ENCODE peak calls at places on chromosome 1, in nine cellular contexts. R is left colon; F is hepatocyte; H is stimulated activated CD4-positive, alpha-beta T cell treated with anti-CD3 and anti-CD28 coated beads, TNF-alpha, amount 100 ng/mL, for 1 hour; Y is HuH-7.5; C is activated naive CD4-positive, alpha-beta T cell treated with anti-CD3 and anti-CD28 coated beads, Interleukin-2, amount 10 ng/mL, durations not matched to agents 7 days and 5 days; B is NCI-H1436; S is M059J; L is KBM-7. M is an unnamed sample.

GRCh38 chr1:14138135-14138506 is 438.1 kb downstream of the PRDM2 start:
- DNase-seq in C (no peak), Y (no peak), S (peak), H (no peak), B (no peak), R (no peak), L (no peak), F (no peak), M (no peak)

GRCh38 chr1:227280836-227281235 is 37.5 kb downstream of the CDC42BPA start:
- DNase-seq in S (no peak), R (no peak), F (no peak), C (no peak), H (no peak), Y (no peak), L (no peak), B (no peak), M (no peak)

GRCh38 chr1:43419627-43420425 is 30.1 kb downstream of the SZT2 start:
- DNase-seq in H (no peak), R (no peak), C (no peak), B (no peak), S (no peak), F (no peak), Y (no peak), L (no peak), M (no peak)

GRCh38 chr1:212415107-212415841 is 588 bp upstream of the PACC1 start:
- DNase-seq in R (no peak), Y (no peak), S (no peak), L (peak), H (no peak), B (no peak), C (no peak), F (no peak), M (peak)

GRCh38 chr1:38061883-38062328 is 15.3 kb upstream of the POU3F1 start:
- DNase-seq in C (no peak), Y (no peak), R (no peak), F (no peak), L (no peak), H (no peak), B (no peak), S (peak), M (no peak)

GRCh38 chr1:152869808-152870419 is 8.2 kb upstream of the SMCP start:
- DNase-seq in H (peak), Y (peak), C (peak), R (peak), F (peak), S (peak), B (peak), L (peak), M (peak)

GRCh38 chr1:219771039-219771438 is 157.3 kb downstream of the SLC30A10 start:
- DNase-seq in S (peak), Y (no peak), R (no peak), H (no peak), B (no peak), L (no peak), F (peak), C (no peak), M (no peak)

GRCh38 chr1:117171900-117172501 is 38.7 kb downstream of the VTCN1 start:
- DNase-seq in L (no peak), H (no peak), R (no peak), C (no peak), S (peak), B (no peak), F (no peak), Y (no peak), M (no peak)

GRCh38 chr1:159229486-159229885 is 24.8 kb downstream of the ACKR1 start:
- DNase-seq in C (no peak), S (peak), H (no peak), Y (no peak), B (no peak), L (no peak), R (no peak), F (no peak), M (no peak)

GRCh38 chr1:63261736-63262142 is 60.6 kb upstream of the FOXD3 start:
- DNase-seq in S (peak), B (no peak), Y (no peak), L (peak), H (no peak), C (no peak), F (no peak), R (no peak), M (no peak)

GRCh38 chr1:160520582-160520981 is 2.5 kb downstream of the SLAMF6 start:
- DNase-seq in R (no peak), B (no peak), Y (no peak), H (no peak), C (no peak), S (peak), F (no peak), L (peak), M (no peak)

GRCh38 chr1:204516180-204516879 is at the start of gene MDM4:
- DNase-seq in B (peak), Y (peak), H (peak), S (peak), L (peak), R (peak), F (peak), C (peak), M (peak)

GRCh38 chr1:218201004-218201403 is 84.1 kb upstream of the RRP15 start:
- DNase-seq in C (no peak), R (no peak), S (peak), H (no peak), L (no peak), B (no peak), F (no peak), Y (no peak), M (no peak)

GRCh38 chr1:10958614-10959013 is 53.8 kb upstream of the TARDBP start:
- DNase-seq in S (no peak), R (no peak), Y (no peak), F (peak), B (peak), H (no peak), L (no peak), C (no peak), M (no peak)

GRCh38 chr1:212242985-212243308 is 42.3 kb upstream of the PPP2R5A start:
- DNase-seq in S (no peak), C (no peak), H (no peak), B (no peak), R (no peak), Y (no peak), F (no peak), L (no peak), M (no peak)

GRCh38 chr1:167524651-167525050 is 6.3 kb upstream of the CD247 start:
- DNase-seq in Y (no peak), B (no peak), F (no peak), L (no peak), C (no peak), H (no peak), R (no peak), S (no peak), M (no peak)

GRCh38 chr1:1426961-1427934 is 6.2 kb upstream of the ANKRD65 start:
- DNase-seq in Y (no peak), C (no peak), H (no peak), F (peak), R (peak), B (peak), L (no peak), S (no peak), M (no peak)

GRCh38 chr1:27448982-27449381 is 41.0 kb downstream of the WASF2 start:
- DNase-seq in Y (no peak), C (no peak), R (no peak), S (no peak), B (no peak), L (no peak), H (no peak), F (no peak), M (no peak)

GRCh38 chr1:119712342-119713038 is 756 bp downstream of the PHGDH start:
- DNase-seq in L (peak), B (peak), F (peak), S (peak), Y (peak), C (peak), H (peak), R (peak), M (peak)

GRCh38 chr1:208465266-208465665 is 221.1 kb upstream of the PLXNA2 start:
- DNase-seq in L (no peak), F (no peak), H (no peak), R (no peak), B (no peak), Y (no peak), C (no peak), S (no peak), M (no peak)

GRCh38 chr1:201648911-201649775 is 110.2 kb downstream of the NAV1 start:
- DNase-seq in S (no peak), R (no peak), F (peak), L (no peak), Y (no peak), H (no peak), B (no peak), C (no peak), M (no peak)

GRCh38 chr1:29394521-29394921 is 158.2 kb downstream of the PTPRU start:
- DNase-seq in F (no peak), C (no peak), Y (no peak), B (no peak), S (no peak), H (no peak), L (no peak), R (no peak), M (no peak)

GRCh38 chr1:27630859-27631491 is 4.0 kb downstream of the FGR start:
- DNase-seq in B (no peak), C (no peak), H (no peak), S (no peak), L (no peak), R (no peak), Y (no peak), F (no peak), M (no peak)

GRCh38 chr1:33740040-33740745 is 123.7 kb upstream of the HMGB4 start:
- DNase-seq in S (no peak), L (no peak), F (no peak), C (no peak), Y (no peak), B (no peak), H (no peak), R (no peak), M (no peak)

GRCh38 chr1:1419812-1420653 is 1.0 kb downstream of the ANKRD65 start:
- DNase-seq in C (no peak), B (no peak), R (no peak), Y (peak), S (no peak), L (no peak), F (no peak), H (no peak), M (no peak)

GRCh38 chr1:51306950-51307349 is 23.4 kb downstream of the TTC39A start:
- DNase-seq in S (peak), R (no peak), Y (no peak), L (no peak), C (no peak), B (no peak), F (no peak), H (no peak), M (no peak)

GRCh38 chr1:85339089-85339488 is 62.7 kb upstream of the BCL10 start:
- DNase-seq in C (no peak), F (no peak), H (no peak), S (peak), B (no peak), Y (no peak), L (no peak), R (no peak), M (no peak)

GRCh38 chr1:234047113-234047512 is 142.6 kb downstream of the SLC35F3 start:
- DNase-seq in L (no peak), F (no peak), Y (no peak), S (no peak), R (no peak), C (no peak), H (no peak), B (peak), M (no peak)

GRCh38 chr1:25520446-25521061 is 22.9 kb upstream of the LDLRAP1 start:
- DNase-seq in F (peak), H (peak), L (peak), S (peak), R (no peak), Y (peak), B (peak), C (peak), M (peak)

M was measured in activated CD8-positive, alpha-beta T cell treated with anti-CD3 and anti-CD28 coated beads, Interleukin-2, amount 10 ng/mL, durations not matched to agents 7 days and 5 days.